ENCODE peak calls at places on chromosomes 7 and 10, in nine cellular contexts. R is nephron progenitor cell, G is NB4, L is psoas muscle, A is Calu3, U is GM12878, N is lung, P is BJ, C is astrocyte of the cerebellum. Z is an unnamed sample.

GRCh38 chr10:97911217-97911616 is 61.6 kb downstream of the GOLGA7B start:
- DNase-seq in A (no peak), U (no peak), G (no peak), N (no peak), L (no peak), C (no peak), R (no peak), P (no peak), Z (no peak)

GRCh38 chr10:132414402-132415016 is 17.5 kb downstream of the PWWP2B start:
- DNase-seq in A (no peak), C (no peak), U (no peak), P (no peak), L (no peak), R (no peak), G (no peak), N (no peak), Z (no peak)

GRCh38 chr7:67890316-67890715 is 893.7 kb downstream of the TYW1 start:
- DNase-seq in C (no peak), R (no peak), U (no peak), N (no peak), L (no peak), A (no peak), P (no peak), G (no peak), Z (no peak)

GRCh38 chr10:12466701-12467100 is 117.4 kb downstream of the CAMK1D start:
- DNase-seq in N (no peak), A (no peak), C (no peak), R (peak), U (no peak), P (no peak), G (no peak), L (no peak), Z (no peak)

GRCh38 chr7:28497026-28497425 is 84.7 kb downstream of the CREB5 start:
- DNase-seq in L (no peak), C (no peak), U (no peak), G (no peak), N (no peak), P (no peak), R (no peak), A (no peak), Z (no peak)

GRCh38 chr7:56046728-56047445 is 4.4 kb downstream of the PSPH start:
- DNase-seq in P (peak), L (no peak), U (no peak), N (no peak), G (no peak), A (peak), R (no peak), C (peak), Z (no peak)

GRCh38 chr7:118183254-118183585 is 744 bp upstream of the LSM8 start:
- DNase-seq in P (no peak), R (peak), L (no peak), G (no peak), C (no peak), N (no peak), A (peak), U (no peak), Z (no peak)

GRCh38 chr10:99389721-99390480 is 40.5 kb downstream of the GOT1 start:
- DNase-seq in C (no peak), N (no peak), L (no peak), G (no peak), U (no peak), R (no peak), A (no peak), P (no peak), Z (no peak)

GRCh38 chr7:2967238-2967637 is 76.4 kb downstream of the CARD11 start:
- DNase-seq in U (no peak), A (no peak), R (no peak), P (no peak), C (no peak), N (no peak), L (no peak), G (no peak), Z (no peak)

GRCh38 chr10:5585517-5586222 is 60.9 kb downstream of the CALML3 start:
- DNase-seq in R (no peak), C (peak), L (no peak), N (peak), A (no peak), U (no peak), P (no peak), G (no peak), Z (no peak)

GRCh38 chr7:101565601-101566209 is 63.4 kb downstream of the MYL10 start:
- DNase-seq in U (no peak), L (no peak), P (no peak), A (no peak), N (no peak), G (no peak), R (no peak), C (no peak), Z (no peak)

GRCh38 chr7:101595246-101595645 is 33.9 kb downstream of the MYL10 start:
- DNase-seq in R (no peak), N (no peak), P (no peak), U (no peak), A (no peak), L (no peak), C (no peak), G (no peak), Z (no peak)

GRCh38 chr10:93876391-93876790 is 17.4 kb upstream of the SLC35G1 start:
- DNase-seq in C (no peak), L (no peak), U (no peak), R (no peak), G (no peak), P (no peak), A (no peak), N (no peak), Z (no peak)

GRCh38 chr10:33273295-33274002 is 61.0 kb downstream of the NRP1 start:
- DNase-seq in U (no peak), N (peak), A (peak), C (peak), R (no peak), L (peak), G (no peak), P (peak), Z (peak)

GRCh38 chr7:12119638-12120303 is 91.3 kb upstream of the TMEM106B start:
- DNase-seq in A (no peak), N (no peak), U (no peak), R (peak), G (no peak), L (no peak), C (no peak), P (no peak), Z (no peak)
- TF ChIP-seq CTCF in A (no peak), N (no peak), U (no peak), R (no peak), G (no peak), L (no peak), C (no peak), P (no peak), Z (no peak)

GRCh38 chr7:24716480-24717246 is 40.6 kb downstream of the GSDME start:
- DNase-seq in G (no peak), R (no peak), U (no peak), L (no peak), A (no peak), N (no peak), P (no peak), C (no peak), Z (no peak)

GRCh38 chr7:24714676-24715010 is 42.6 kb downstream of the GSDME start:
- DNase-seq in L (no peak), R (no peak), P (no peak), U (no peak), N (peak), C (no peak), G (no peak), A (no peak), Z (no peak)

GRCh38 chr7:24715171-24715570 is 42.1 kb downstream of the GSDME start:
- DNase-seq in N (peak), C (no peak), R (no peak), U (no peak), G (no peak), L (no peak), A (no peak), P (no peak), Z (no peak)

GRCh38 chr7:24717247-24717622 is 40.0 kb downstream of the GSDME start:
- DNase-seq in C (no peak), A (no peak), G (no peak), P (no peak), L (no peak), N (no peak), R (no peak), U (no peak), Z (no peak)

GRCh38 chr7:24715661-24716479 is 41.4 kb downstream of the GSDME start:
- DNase-seq in C (no peak), A (no peak), U (peak), L (no peak), N (peak), R (peak), P (no peak), G (peak), Z (no peak)
- TF ChIP-seq CTCF in C (peak), A (peak), U (peak), L (peak), N (no peak), R (no peak), P (peak), G (peak), Z (peak)

DNA sequence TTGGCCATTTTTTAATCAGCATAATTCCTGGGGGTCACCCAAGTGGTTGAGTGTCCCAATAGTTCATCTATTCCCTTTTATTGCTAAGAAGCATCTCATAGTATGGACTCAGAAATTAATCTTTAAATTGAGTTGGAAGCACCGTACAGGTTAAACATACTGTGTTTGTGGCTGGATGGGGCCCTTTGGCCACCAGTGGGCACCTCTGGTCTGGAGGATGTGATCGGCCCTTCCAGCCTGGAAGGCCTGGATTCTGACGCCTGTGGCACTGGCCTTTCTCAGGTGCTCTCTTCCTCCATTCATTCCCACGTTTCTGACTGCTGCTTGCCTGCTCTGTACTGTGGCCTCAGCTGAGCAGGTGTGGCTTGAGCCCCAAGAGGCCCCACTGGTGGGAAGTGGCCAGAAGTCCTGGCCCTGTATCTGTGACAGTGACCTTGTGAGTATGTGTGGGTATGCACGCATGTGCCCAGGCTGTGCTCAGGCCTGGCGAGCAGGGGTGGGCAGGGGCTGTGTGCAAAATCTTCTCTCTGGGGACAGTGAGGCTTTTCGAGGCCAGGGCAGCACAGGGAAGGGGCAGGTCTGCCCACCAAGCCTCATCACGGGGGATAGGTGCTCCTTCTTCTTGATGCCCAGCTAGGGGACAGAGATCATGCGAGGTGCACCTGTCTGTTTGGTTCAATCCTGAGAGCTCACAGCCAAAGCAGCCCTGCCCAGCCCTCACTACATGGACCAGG is 30.1 kb downstream of the LDB3 start:
- DNase-seq in G (no peak), C (no peak), N (no peak), L (peak), A (no peak), P (no peak), R (no peak), U (no peak), Z (no peak)
- TF ChIP-seq CTCF in G (no peak), C (no peak), N (no peak), L (no peak), A (no peak), P (no peak), R (no peak), U (no peak), Z (no peak)

DNA sequence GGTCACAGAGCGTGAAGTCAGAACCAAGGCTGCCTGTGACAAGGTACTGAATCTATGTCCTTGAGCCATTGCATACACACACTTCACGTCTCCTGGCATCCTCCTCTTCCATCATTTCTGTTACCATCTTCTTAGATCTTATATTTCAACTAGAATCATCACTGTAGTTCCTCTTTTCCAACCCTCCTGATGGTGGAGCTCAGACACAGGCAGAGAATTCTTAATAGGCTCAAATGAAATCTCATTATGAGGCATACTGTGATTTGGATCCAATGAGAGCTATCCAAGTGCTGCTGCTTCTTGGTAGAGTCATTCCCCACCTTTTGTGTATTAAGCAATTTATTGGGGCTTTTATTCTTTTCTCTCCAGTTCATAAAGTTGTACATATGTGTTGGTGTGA is 113.2 kb downstream of the CALCR start:
- DNase-seq in G (peak), A (no peak), C (no peak), R (no peak), P (no peak), N (no peak), U (no peak), L (no peak), Z (no peak)
- TF ChIP-seq CTCF in G (peak), A (no peak), C (no peak), R (no peak), P (no peak), N (no peak), U (no peak), L (no peak), Z (peak)

DNA sequence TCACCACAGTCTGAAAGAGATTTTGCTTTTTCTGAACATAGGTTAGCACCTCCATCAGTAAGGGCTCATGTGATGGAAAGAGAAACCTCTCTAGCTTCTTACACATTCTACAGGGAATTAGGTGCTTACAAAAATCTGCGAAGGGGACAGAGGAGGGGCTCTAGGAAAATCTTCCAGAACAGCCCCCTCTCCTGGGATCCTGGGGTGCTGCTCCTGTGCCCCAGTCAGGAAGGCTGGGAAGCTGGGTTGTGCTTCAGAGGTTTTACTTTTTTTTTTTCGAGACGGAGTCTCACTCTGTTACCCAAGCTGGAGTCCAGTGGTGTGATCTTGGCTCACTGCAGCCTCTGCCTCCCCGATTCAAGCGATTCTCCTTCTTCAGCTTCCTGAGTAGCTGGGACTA is 7.5 kb upstream of the FAM171A1 start:
- DNase-seq in C (no peak), L (no peak), R (no peak), P (no peak), A (no peak), N (no peak), U (no peak), G (no peak), Z (no peak)
- TF ChIP-seq CTCF in C (no peak), L (no peak), R (no peak), P (no peak), A (no peak), N (no peak), U (no peak), G (no peak), Z (no peak)

GRCh38 chr7:57427146-57427545 is 22.8 kb upstream of the ZNF716 start:
- DNase-seq in C (no peak), U (no peak), R (no peak), A (no peak), L (no peak), N (peak), P (no peak), G (no peak), Z (no peak)

GRCh38 chr7:57426629-57427003 is 23.4 kb upstream of the ZNF716 start:
- DNase-seq in L (no peak), G (no peak), A (no peak), N (peak), U (no peak), C (no peak), R (no peak), P (no peak), Z (no peak)

GRCh38 chr7:57425239-57425944 is 24.6 kb upstream of the ZNF716 start:
- DNase-seq in A (no peak), R (no peak), U (no peak), C (no peak), N (no peak), P (no peak), G (peak), L (no peak), Z (no peak)

GRCh38 chr7:57424515-57425238 is 25.3 kb upstream of the ZNF716 start:
- DNase-seq in G (no peak), A (no peak), L (no peak), U (no peak), P (no peak), R (no peak), C (no peak), N (no peak), Z (no peak)

DNA sequence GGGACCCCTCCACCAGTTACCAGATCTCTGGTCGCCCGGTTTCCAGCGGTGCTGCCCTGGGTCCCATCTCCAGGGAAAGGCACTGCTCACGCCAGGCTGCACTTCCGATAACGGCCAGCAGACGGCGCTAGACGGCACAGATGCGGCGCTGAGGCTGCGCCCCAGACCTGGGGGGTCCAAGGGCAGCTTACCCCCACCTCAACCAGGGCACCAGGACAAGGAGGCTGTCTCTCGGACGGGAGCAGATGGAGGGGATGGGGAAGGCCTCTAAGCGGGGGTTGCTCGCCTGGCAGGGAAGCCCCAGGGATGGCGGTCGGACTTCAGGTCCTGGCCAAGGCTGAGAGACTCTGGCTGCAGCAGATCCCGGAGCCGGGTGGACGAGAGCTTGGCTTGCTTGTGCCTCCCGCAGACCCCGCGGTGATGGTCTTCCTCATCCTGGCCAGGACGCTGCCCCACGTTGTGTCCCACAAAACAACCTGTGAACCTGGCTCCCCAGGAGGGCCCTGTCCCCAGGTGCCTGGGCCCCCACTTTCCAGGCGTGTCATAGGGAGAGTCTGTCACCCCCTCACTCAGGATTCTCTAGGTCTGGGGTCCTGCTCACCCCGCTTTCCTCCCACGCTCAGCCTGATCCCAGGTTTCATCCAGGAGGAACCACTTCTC is 23.9 kb upstream of the ZNF716 start:
- DNase-seq in P (no peak), C (no peak), N (peak), U (no peak), R (no peak), A (no peak), G (peak), L (no peak), Z (no peak)
- TF ChIP-seq CTCF in P (peak), C (no peak), N (no peak), U (peak), R (no peak), A (no peak), G (peak), L (peak), Z (no peak)

DNA sequence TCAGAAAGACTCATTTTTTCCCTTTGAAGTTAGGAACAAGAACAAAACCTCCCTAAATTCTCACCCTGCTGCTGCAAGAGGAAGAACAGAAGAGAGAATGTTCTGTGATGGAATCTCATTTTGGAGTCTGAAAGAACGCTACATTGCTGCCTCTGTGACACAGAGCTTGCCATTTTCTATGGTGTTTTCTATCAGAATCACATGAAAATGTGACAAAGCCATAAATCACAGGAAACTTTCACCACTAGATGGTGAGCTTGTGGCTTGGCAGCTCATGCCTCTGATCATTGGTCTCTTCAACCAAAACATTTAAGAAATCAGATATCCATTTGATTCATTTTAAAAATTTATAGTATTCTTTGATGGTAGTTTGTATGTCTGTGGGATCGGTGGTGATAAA is 82.9 kb downstream of the CADPS2 start:
- DNase-seq in A (no peak), L (no peak), N (no peak), R (no peak), G (peak), C (peak), U (no peak), P (no peak), Z (peak)
- TF ChIP-seq CTCF in A (peak), L (peak), N (peak), R (no peak), G (peak), C (peak), U (peak), P (no peak), Z (peak)

GRCh38 chr10:103749779-103750178 is 105.6 kb downstream of the SH3PXD2A start:
- DNase-seq in G (no peak), P (no peak), R (no peak), A (no peak), C (no peak), L (no peak), U (no peak), N (no peak), Z (no peak)

GRCh38 chr10:103751696-103752287 is 103.6 kb downstream of the SH3PXD2A start:
- DNase-seq in A (no peak), P (no peak), C (no peak), N (no peak), U (no peak), L (peak), R (no peak), G (no peak), Z (no peak)

GRCh38 chr10:103756277-103756869 is 99.0 kb downstream of the SH3PXD2A start:
- DNase-seq in A (no peak), C (no peak), R (no peak), L (peak), U (no peak), P (no peak), G (no peak), N (no peak), Z (no peak)

GRCh38 chr10:103750836-103751235 is 104.5 kb downstream of the SH3PXD2A start:
- DNase-seq in N (no peak), U (no peak), L (peak), R (no peak), P (no peak), A (no peak), G (no peak), C (no peak), Z (no peak)

GRCh38 chr10:103752680-103753248 is 102.6 kb downstream of the SH3PXD2A start:
- DNase-seq in G (peak), C (no peak), R (peak), L (peak), A (no peak), N (no peak), U (no peak), P (no peak), Z (no peak)
- TF ChIP-seq CTCF in G (peak), C (peak), R (peak), L (peak), A (peak), N (peak), U (peak), P (peak), Z (peak)

DNA sequence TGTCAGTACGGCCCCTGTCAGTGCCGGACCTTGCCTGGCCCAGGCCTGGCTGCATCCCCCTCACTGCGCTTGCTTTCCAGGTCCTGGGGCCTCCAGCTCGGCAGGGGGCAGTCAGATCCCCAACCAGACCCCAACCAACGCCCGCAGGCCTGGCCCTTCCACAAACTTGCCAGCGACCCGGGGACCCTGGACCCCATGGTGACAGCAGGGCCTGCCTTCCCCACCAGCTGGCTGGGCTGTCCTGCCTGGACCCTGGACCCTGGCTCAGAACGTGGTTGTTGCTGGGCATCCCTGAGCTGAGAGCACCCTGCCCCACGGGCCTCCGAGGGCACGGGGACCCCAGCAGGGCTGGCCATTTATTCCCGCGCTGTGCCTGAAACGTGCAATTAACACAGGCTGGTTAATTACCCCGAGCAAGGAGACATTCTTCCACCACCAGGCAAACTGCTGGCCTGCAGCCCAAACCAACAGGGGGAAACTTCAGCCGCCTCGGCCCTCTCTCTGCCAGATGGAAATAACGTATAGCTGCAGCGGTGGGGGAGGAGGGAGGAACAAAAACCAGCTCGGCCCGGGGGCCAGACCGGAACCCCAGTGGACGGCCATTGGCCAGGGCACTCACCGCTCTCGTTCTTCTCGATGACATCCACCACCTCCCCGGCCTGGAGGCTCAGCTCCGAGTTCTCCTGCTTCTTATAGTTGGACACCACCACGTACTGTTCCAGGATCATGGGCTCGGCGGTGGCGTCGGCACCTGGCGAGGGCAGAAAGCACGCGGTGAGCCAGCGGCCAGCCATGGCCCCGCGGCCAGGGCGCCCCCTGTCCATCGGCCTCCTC is 167.1 kb downstream of the NEURL1 start:
- DNase-seq in U (no peak), L (peak), A (peak), G (no peak), R (no peak), N (no peak), P (no peak), C (peak), Z (no peak)
- TF ChIP-seq CTCF in U (no peak), L (no peak), A (no peak), G (no peak), R (no peak), N (no peak), P (peak), C (peak), Z (peak)

Z was measured in LNCaP clone FGC.